ENCODE peak calls at places on chromosomes 11 and 22, in seven cellular contexts. S, N, Y, R, T, G and C are unnamed samples.

GRCh38 chr11:86869966-86870570 is 69.7 kb downstream of the PRSS23 start:
- DNase-seq in S (no peak), N (peak; percentile 12), Y (peak; percentile 19), R (peak; percentile 74), T (peak; percentile 6), G (peak; percentile 66), C (peak; percentile 92)

GRCh38 chr11:73931039-73931645 is 19.7 kb upstream of the DNAJB13 start:
- DNase-seq in S (no peak), N (peak; percentile 12), Y (peak; percentile 68), R (peak; percentile 70), T (no peak), G (no peak), C (peak; percentile 80)

GRCh38 chr11:74678591-74679512 is 52.4 kb downstream of the CHRDL2 start:
- DNase-seq in S (no peak), N (no peak), Y (no peak), R (peak; percentile 2), T (no peak), G (peak; percentile 73), C (no peak)

GRCh38 chr11:18384157-18384641 is 10.2 kb upstream of the LDHA start:
- DNase-seq in S (no peak), N (peak; percentile 54), Y (peak; percentile 88), R (no peak), T (no peak), G (peak; percentile 79), C (no peak)

GRCh38 chr22:41320416-41321240 is 19.3 kb downstream of the ZC3H7B start:
- DNase-seq in S (no peak), N (no peak), Y (no peak), R (no peak), T (no peak), G (no peak), C (no peak)

GRCh38 chr11:20311444-20311843 is 52.1 kb upstream of the HTATIP2 start:
- DNase-seq in S (no peak), N (no peak), Y (no peak), R (no peak), T (no peak), G (no peak), C (no peak)

GRCh38 chr11:77672276-77672675 is 34.7 kb upstream of the CLNS1A start:
- DNase-seq in S (no peak), N (no peak), Y (peak; percentile 38), R (no peak), T (no peak), G (peak; percentile 76), C (no peak)

GRCh38 chr11:75223954-75224643 is 16.5 kb upstream of the TPBGL start:
- DNase-seq in S (no peak), N (no peak), Y (no peak), R (no peak), T (no peak), G (no peak), C (no peak)

GRCh38 chr11:71979094-71979493 is 19.6 kb upstream of the IL18BP start:
- DNase-seq in S (no peak), N (no peak), Y (no peak), R (no peak), T (no peak), G (no peak), C (no peak)

GRCh38 chr11:132300283-132300682 is 929.9 kb downstream of the NTM start:
- DNase-seq in S (no peak), N (no peak), Y (no peak), R (no peak), T (no peak), G (no peak), C (no peak)

GRCh38 chr11:35618497-35619029 is 303 bp downstream of the FJX1 start:
- DNase-seq in S (no peak), N (peak; percentile 9), Y (peak; percentile 61), R (no peak), T (no peak), G (peak; percentile 25), C (peak; percentile 54)

GRCh38 chr11:84886344-84886743 is 740.8 kb downstream of the DLG2 start:
- DNase-seq in S (no peak), N (no peak), Y (no peak), R (no peak), T (no peak), G (no peak), C (no peak)

GRCh38 chr11:76660533-76661305 is 9.8 kb downstream of the LRRC32 start:
- DNase-seq in S (no peak), N (no peak), Y (no peak), R (no peak), T (no peak), G (peak; percentile 18), C (no peak)
- H3K4me1 ChIP-seq in S (peaks cover 23% of the 10 kb centered on the region), N (no peaks in the 10 kb centered on the region), Y (no peaks in the 10 kb centered on the region), R (no peaks in the 10 kb centered on the region), T (peaks cover 16% of the 10 kb centered on the region), G (no peaks in the 10 kb centered on the region), C (peaks cover 18% of the 10 kb centered on the region)

GRCh38 chr22:38710866-38711265 is 5.1 kb downstream of the GTPBP1 start:
- DNase-seq in S (no peak), N (no peak), Y (no peak), R (no peak), T (no peak), G (no peak), C (no peak)
- H3K4me1 ChIP-seq in S (peaks cover 80% of the 10 kb centered on the region), N (peaks cover 23% of the 10 kb centered on the region), Y (peaks cover 18% of the 10 kb centered on the region), R (peaks cover 9% of the 10 kb centered on the region), T (peaks cover 51% of the 10 kb centered on the region), G (no peaks in the 10 kb centered on the region), C (peaks cover 6% of the 10 kb centered on the region)

GRCh38 chr11:8717544-8717875 is 34.9 kb downstream of the RPL27A start:
- DNase-seq in S (no peak), N (no peak), Y (no peak), R (no peak), T (no peak), G (no peak), C (no peak)
- H3K4me1 ChIP-seq in S (peaks cover 92% of the 10 kb centered on the region), N (peaks cover 47% of the 10 kb centered on the region), Y (peaks cover 60% of the 10 kb centered on the region), R (no peaks in the 10 kb centered on the region), T (no peaks in the 10 kb centered on the region), G (peaks cover 29% of the 10 kb centered on the region), C (peaks cover 48% of the 10 kb centered on the region)

DNA sequence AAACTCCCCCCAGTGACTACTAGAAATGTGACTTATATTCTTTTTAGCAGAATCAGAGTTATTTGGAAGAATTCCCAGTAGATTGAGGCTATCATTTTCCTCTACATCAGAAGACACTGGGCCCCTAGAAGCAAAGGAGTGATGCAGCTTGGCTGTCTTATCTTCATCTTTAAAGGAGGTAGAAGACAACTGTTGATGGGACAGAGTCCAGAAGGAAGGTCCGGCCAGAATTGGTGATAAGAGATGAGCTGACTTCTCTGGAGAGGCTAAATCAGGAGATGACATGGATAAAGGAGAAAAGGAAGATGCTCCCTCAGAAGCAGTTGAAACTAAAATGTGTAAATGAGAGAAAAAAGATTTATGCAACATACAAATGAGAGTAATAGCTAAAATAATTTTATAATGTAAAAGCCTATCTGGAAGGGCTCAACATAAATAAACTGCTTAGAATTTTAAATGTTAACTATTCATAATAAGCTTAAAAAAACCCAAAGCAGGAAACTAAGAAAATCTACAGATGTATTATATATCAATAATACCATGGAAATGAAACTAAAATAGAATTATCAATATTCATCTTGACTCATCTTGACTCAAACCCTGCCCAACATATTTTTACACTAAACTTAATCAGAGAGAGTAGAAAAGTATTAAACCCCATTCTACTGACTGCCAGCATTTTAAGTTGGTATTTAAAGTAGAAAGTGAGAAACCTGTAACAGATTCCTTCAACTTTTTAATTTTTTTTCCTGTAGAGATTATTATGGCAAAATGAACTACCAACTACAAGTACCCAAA is 149.4 kb downstream of the ENTHD1 start:
- DNase-seq in S (no peak), N (no peak), Y (no peak), R (no peak), T (no peak), G (no peak), C (no peak)
- H3K4me1 ChIP-seq in S (no peaks in the 10 kb centered on the region), N (no peaks in the 10 kb centered on the region), Y (no peaks in the 10 kb centered on the region), R (no peaks in the 10 kb centered on the region), T (peaks cover 17% of the 10 kb centered on the region), G (no peaks in the 10 kb centered on the region), C (no peaks in the 10 kb centered on the region)

GRCh38 chr11:12540075-12540685 is 134.0 kb upstream of the TEAD1 start:
- DNase-seq in S (no peak), N (no peak), Y (no peak), R (no peak), T (no peak), G (peak; percentile 8), C (peak; percentile 41)
- H3K4me1 ChIP-seq in S (peaks cover 39% of the 10 kb centered on the region), N (peaks cover 3% of the 10 kb centered on the region), Y (peaks cover 66% of the 10 kb centered on the region), R (no peaks in the 10 kb centered on the region), T (no peaks in the 10 kb centered on the region), G (no peaks in the 10 kb centered on the region), C (peaks cover 5% of the 10 kb centered on the region)